ENCODE peak calls at places on chromosomes 7 and 10, in seven cellular contexts. K is occipital lobe; A is HuH-7.5; T is RWPE1; V is A172; Q is activated naive CD8-positive, alpha-beta T cell treated with anti-CD3 and anti-CD28 coated beads, Interleukin-2, amount 50 U/mL, for 24 hours; U is T47D. J is an unnamed sample.
A peak's percentile ranks its signal among the peaks of the same experiment; 100 is the strongest.

GRCh38 chr10:100575781-100576635 is 40.3 kb downstream of the HIF1AN start:
- DNase-seq in V (no peak), U (no peak), Q (no peak), A (no peak), T (no peak), K (no peak), J (no peak)

GRCh38 chr10:133390597-133391248 is 3.2 kb upstream of the MTG1 start:
- DNase-seq in Q (no peak), V (no peak), K (no peak), T (no peak), A (no peak), U (no peak), J (no peak)

GRCh38 chr7:876077-876971 is at the start of gene GET4:
- DNase-seq in U (peak; percentile 85), A (peak; percentile 94), T (peak; percentile 86), Q (peak; percentile 97), K (peak; percentile 91), V (peak; percentile 83), J (peak; percentile 96)

GRCh38 chr7:135326636-135327280 is 93.1 kb downstream of the STRA8 start:
- DNase-seq in V (no peak), K (no peak), A (no peak), U (no peak), T (no peak), Q (no peak), J (no peak)

GRCh38 chr10:73625004-73625883 is 16.0 kb downstream of the MYOZ1 start:
- DNase-seq in Q (peak; percentile 23), V (peak; percentile 49), T (peak; percentile 69), K (no peak), A (no peak), U (no peak), J (peak; percentile 27)

GRCh38 chr10:93615576-93615975 is 3.2 kb downstream of the PDE6C start:
- DNase-seq in T (no peak), A (no peak), U (no peak), Q (no peak), V (no peak), K (no peak), J (no peak)

GRCh38 chr7:159099217-159099655 is 45.4 kb downstream of the VIPR2 start:
- DNase-seq in A (no peak), V (no peak), U (no peak), K (no peak), Q (no peak), T (no peak), J (no peak)

GRCh38 chr7:97043281-97043680 is 18.6 kb upstream of the DLX5 start:
- DNase-seq in T (peak; percentile 25), V (no peak), K (no peak), A (no peak), U (no peak), Q (no peak), J (no peak)

GRCh38 chr10:123146013-123146891 is 1.7 kb upstream of the HMX2 start:
- DNase-seq in A (no peak), U (no peak), T (no peak), Q (no peak), V (no peak), K (no peak), J (no peak)

GRCh38 chr10:28906011-28906411 is 228.7 kb downstream of the BAMBI start:
- DNase-seq in Q (no peak), K (no peak), A (no peak), V (peak; percentile 46), T (no peak), U (no peak), J (no peak)

GRCh38 chr7:105773030-105773460 is 103.4 kb downstream of the ATXN7L1 start:
- DNase-seq in K (no peak), U (no peak), A (no peak), Q (no peak), T (no peak), V (no peak), J (no peak)

GRCh38 chr10:115902596-115902995 is 370.4 kb downstream of the GFRA1 start:
- DNase-seq in V (no peak), Q (no peak), A (no peak), U (no peak), T (no peak), K (no peak), J (no peak)

GRCh38 chr7:112571852-112572607 is 91.2 kb downstream of the LSMEM1 start:
- DNase-seq in K (no peak), V (no peak), A (no peak), U (no peak), T (no peak), Q (no peak), J (peak; percentile 7)

GRCh38 chr7:129617178-129617577 is 5.7 kb downstream of the NRF1 start:
- DNase-seq in U (no peak), K (no peak), T (no peak), A (no peak), V (no peak), Q (no peak), J (no peak)

GRCh38 chr7:120591-120991 is 71.8 kb upstream of the FAM20C start:
- DNase-seq in T (no peak), A (no peak), V (no peak), U (no peak), Q (no peak), K (no peak), J (no peak)

GRCh38 chr7:88842217-88842616 is 46.7 kb upstream of the TEX47 start:
- DNase-seq in Q (no peak), K (no peak), V (no peak), U (no peak), T (no peak), A (no peak), J (no peak)

GRCh38 chr10:88456730-88457129 is 126.4 kb downstream of the RNLS start:
- DNase-seq in V (no peak), U (no peak), K (no peak), T (peak; percentile 11), Q (no peak), A (no peak), J (no peak)

GRCh38 chr10:70672165-70672992 is at the start of gene ADAMTS14:
- DNase-seq in V (peak; percentile 60), T (peak; percentile 40), A (no peak), U (peak; percentile 52), Q (peak; percentile 23), K (peak; percentile 69), J (peak; percentile 33)

GRCh38 chr10:91409869-91410637 is at the start of gene HECTD2:
- DNase-seq in U (peak; percentile 82), Q (peak; percentile 82), V (peak; percentile 49), A (peak; percentile 59), K (peak; percentile 61), T (peak; percentile 77), J (peak; percentile 82)

GRCh38 chr10:109933984-109934565 is 10.8 kb upstream of the XPNPEP1 start:
- DNase-seq in A (no peak), Q (no peak), T (no peak), K (no peak), U (no peak), V (no peak), J (no peak)

GRCh38 chr7:67842571-67842970 is 845.9 kb downstream of the TYW1 start:
- DNase-seq in T (no peak), V (no peak), Q (no peak), K (no peak), U (no peak), A (no peak), J (no peak)

GRCh38 chr7:2030475-2031456 is 202.0 kb downstream of the MAD1L1 start:
- DNase-seq in Q (peak; percentile 45), V (no peak), U (no peak), A (no peak), K (no peak), T (no peak), J (no peak)

GRCh38 chr7:44884553-44885393 is 557 bp downstream of the PURB start:
- DNase-seq in U (no peak), K (peak; percentile 21), V (peak; percentile 42), T (no peak), Q (peak; percentile 59), A (peak; percentile 34), J (peak; percentile 53)

GRCh38 chr7:83469491-83469890 is 179.4 kb downstream of the SEMA3E start:
- DNase-seq in Q (no peak), U (no peak), K (no peak), T (no peak), V (peak; percentile 23), A (no peak), J (no peak)

GRCh38 chr10:110410329-110411046 is 87.2 kb upstream of the DUSP5 start:
- DNase-seq in K (no peak), V (peak; percentile 99), A (no peak), U (peak; percentile 39), Q (no peak), T (peak; percentile 99), J (peak; percentile 98)

GRCh38 chr7:8418627-8419245 is 14.7 kb upstream of the NXPH1 start:
- DNase-seq in T (peak; percentile 36), K (no peak), U (no peak), A (no peak), Q (peak; percentile 53), V (peak; percentile 78), J (peak; percentile 68)

GRCh38 chr7:27165089-27165654 is at the start of gene HOXA9:
- DNase-seq in T (peak; percentile 87), Q (no peak), U (no peak), V (peak; percentile 85), A (no peak), K (no peak), J (no peak)

J was measured in A549.